ENCODE peak calls at places on chromosomes 2 and 18, in four cellular contexts. C, Z, O and F are unnamed samples.

GRCh38 chr2:109472331-109473005 is 141.3 kb downstream of the SEPTIN10 start:
- DNase-seq in C (no peak), Z (no peak), O (no peak), F (peak)

GRCh38 chr2:228700638-228701037 is 519.2 kb upstream of the SPHKAP start:
- DNase-seq in C (no peak), Z (no peak), O (peak), F (no peak)

GRCh38 chr2:72220170-72220569 is 72.5 kb upstream of the CYP26B1 start:
- DNase-seq in C (no peak), Z (peak), O (no peak), F (peak)

GRCh38 chr2:114797540-114797939 is 355.1 kb downstream of the DPP10 start:
- DNase-seq in C (no peak), Z (no peak), O (no peak), F (no peak)

GRCh38 chr2:218958276-218958675 is 1.2 kb upstream of the CDK5R2 start:
- DNase-seq in C (no peak), Z (no peak), O (no peak), F (no peak)

GRCh38 chr18:22171839-22172582 is 2.6 kb downstream of the GATA6 start:
- DNase-seq in C (no peak), Z (no peak), O (no peak), F (peak)

GRCh38 chr18:67633939-67634338 is 117.4 kb upstream of the DSEL start:
- DNase-seq in C (no peak), Z (no peak), O (no peak), F (no peak)

GRCh38 chr2:191629001-191629453 is 48.9 kb upstream of the NABP1 start:
- DNase-seq in C (no peak), Z (no peak), O (no peak), F (no peak)

GRCh38 chr18:23155537-23155936 is 20.3 kb downstream of the CABLES1 start:
- DNase-seq in C (no peak), Z (no peak), O (peak), F (no peak)